ENCODE peak calls at places on chromosomes 7 and 10, in five cellular contexts. A is GM19239, I is NCI-H1092, P is neural progenitor cell, R is iris pigment epithelial cell. Z is an unnamed sample.

GRCh38 chr10:65341323-65341922 is 1584.4 kb upstream of the LRRTM3 start:
- DNase-seq in R (peak; percentile 65), P (no peak), A (no peak), I (no peak), Z (no peak)

GRCh38 chr10:100713049-100713858 is 32.1 kb upstream of the PAX2 start:
- DNase-seq in A (no peak), I (no peak), P (peak; percentile 24), R (no peak), Z (no peak)

GRCh38 chr10:27446091-27446918 is 57.8 kb upstream of the RAB18 start:
- DNase-seq in A (no peak), P (peak; percentile 34), I (no peak), R (peak; percentile 39), Z (no peak)

GRCh38 chr7:40986351-40986873 is 716.5 kb downstream of the INHBA start:
- DNase-seq in I (no peak), A (no peak), P (no peak), R (peak; percentile 93), Z (peak; percentile 86)

GRCh38 chr10:108204528-108205313 is 1040.2 kb upstream of the SORCS1 start:
- DNase-seq in R (no peak), P (peak; percentile 78), A (no peak), I (no peak), Z (peak; percentile 2)

GRCh38 chr10:60817135-60817805 is 39.0 kb downstream of the CDK1 start:
- DNase-seq in P (no peak), A (no peak), I (no peak), R (no peak), Z (no peak)

GRCh38 chr7:139830779-139831498 is 1.9 kb downstream of the TBXAS1 start:
- DNase-seq in I (no peak), R (no peak), A (no peak), P (no peak), Z (no peak)

GRCh38 chr10:119694608-119695007 is 31.2 kb upstream of the INPP5F start:
- DNase-seq in I (no peak), P (no peak), A (no peak), R (no peak), Z (no peak)

GRCh38 chr10:3763035-3763456 is 22.0 kb downstream of the KLF6 start:
- DNase-seq in I (no peak), R (peak; percentile 80), P (no peak), A (no peak), Z (no peak)

GRCh38 chr7:3272691-3273141 is 28.3 kb upstream of the SDK1 start:
- DNase-seq in P (no peak), I (peak; percentile 40), R (peak; percentile 81), A (no peak), Z (peak; percentile 37)

Z was measured in DMS153.